ENCODE peak calls at places on chromosomes 7 and 10, in five cellular contexts. Z is GM23338, W is Panc1, B is esophagus muscularis mucosa, M is HepG2. D is an unnamed sample.

GRCh38 chr10:76301950-76302349 is 870.5 kb downstream of the LRMDA start:
- DNase-seq in Z (no peak), W (no peak), B (no peak), M (peak), D (no peak)

GRCh38 chr7:74083928-74084721 is 521 bp downstream of the LIMK1 start:
- DNase-seq in Z (peak), M (no peak), B (no peak), W (no peak), D (no peak)

GRCh38 chr10:80741278-80741677 is 203.6 kb downstream of the SH2D4B start:
- DNase-seq in M (no peak), Z (no peak), B (no peak), W (no peak), D (no peak)

GRCh38 chr10:75774780-75775490 is 343.5 kb downstream of the LRMDA start:
- DNase-seq in M (no peak), W (no peak), Z (no peak), B (no peak), D (no peak)

GRCh38 chr10:30374353-30374752 is 25.3 kb upstream of the MTPAP start:
- DNase-seq in Z (peak), M (peak), B (peak), W (no peak), D (no peak)

GRCh38 chr10:3172081-3172445 is 519 bp downstream of the PITRM1 start:
- DNase-seq in B (no peak), W (peak), Z (peak), M (peak), D (no peak)

GRCh38 chr7:23969443-23969842 is 259.4 kb downstream of the STK31 start:
- DNase-seq in B (no peak), Z (no peak), W (no peak), M (no peak), D (no peak)

GRCh38 chr7:82110146-82110823 is 333.3 kb downstream of the CACNA2D1 start:
- DNase-seq in B (no peak), Z (no peak), M (no peak), W (no peak), D (no peak)

GRCh38 chr7:33530664-33531063 is 374.7 kb upstream of the BMPER start:
- DNase-seq in M (no peak), B (no peak), Z (peak), W (no peak), D (no peak)

GRCh38 chr7:98372993-98373392 is 27.9 kb downstream of the BAIAP2L1 start:
- DNase-seq in B (no peak), Z (no peak), W (no peak), M (no peak), D (peak)

GRCh38 chr10:24513155-24513554 is 210.5 kb downstream of the ARHGAP21 start:
- DNase-seq in B (no peak), M (no peak), Z (peak), W (no peak), D (no peak)

DNA sequence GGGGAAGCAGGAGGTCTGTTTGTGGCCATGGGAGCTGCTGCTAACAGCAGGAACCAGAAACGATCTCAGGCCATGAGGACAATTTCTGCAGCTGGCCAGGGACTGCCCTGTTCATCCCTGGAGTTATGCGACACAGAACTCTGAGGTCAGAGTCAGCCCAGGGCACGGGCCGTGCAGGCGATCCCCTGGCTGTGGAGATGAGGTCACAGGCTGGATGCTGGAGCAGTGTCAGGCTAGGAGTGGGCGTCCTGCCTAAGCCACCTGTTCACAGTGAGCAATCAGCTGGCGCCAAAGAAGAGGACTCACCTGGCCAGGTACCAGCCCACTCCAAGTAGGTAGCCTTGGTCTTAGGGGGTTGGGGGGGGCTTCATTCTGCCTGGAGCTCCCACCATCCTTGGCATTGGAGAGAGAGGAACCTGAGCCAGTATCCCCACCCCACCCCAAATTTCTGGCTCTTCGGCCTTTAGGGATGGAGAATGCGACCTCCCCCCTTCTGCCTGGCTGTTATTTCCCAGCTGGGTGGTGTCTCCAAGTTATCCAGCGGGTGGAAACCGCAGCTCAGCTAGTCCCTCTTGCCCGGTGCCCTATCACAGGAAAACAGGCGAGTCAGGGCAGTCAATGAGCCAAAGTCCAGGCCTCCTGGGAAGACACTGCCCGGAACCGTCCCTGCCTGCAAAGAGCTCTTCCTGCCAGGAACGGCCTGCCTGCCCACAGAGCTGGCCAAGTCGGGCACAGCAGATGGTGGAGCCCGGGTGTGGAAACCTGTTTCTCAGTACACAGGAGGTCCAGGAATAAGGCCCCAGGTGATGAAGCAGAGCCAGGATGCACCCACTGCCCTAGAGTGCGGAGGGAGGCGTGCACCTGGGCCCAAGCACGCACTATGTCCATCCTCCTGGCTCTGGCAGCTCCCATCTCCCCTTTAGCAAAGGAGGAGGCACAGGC is 1.8 kb upstream of the TTYH3 start:
- DNase-seq in Z (no peak), W (no peak), M (peak), B (no peak), D (peak)
- TF ChIP-seq POLR2AphosphoS5 in Z (no peak), W (no peak), M (peak), B (no peak), D (peak)

DNA sequence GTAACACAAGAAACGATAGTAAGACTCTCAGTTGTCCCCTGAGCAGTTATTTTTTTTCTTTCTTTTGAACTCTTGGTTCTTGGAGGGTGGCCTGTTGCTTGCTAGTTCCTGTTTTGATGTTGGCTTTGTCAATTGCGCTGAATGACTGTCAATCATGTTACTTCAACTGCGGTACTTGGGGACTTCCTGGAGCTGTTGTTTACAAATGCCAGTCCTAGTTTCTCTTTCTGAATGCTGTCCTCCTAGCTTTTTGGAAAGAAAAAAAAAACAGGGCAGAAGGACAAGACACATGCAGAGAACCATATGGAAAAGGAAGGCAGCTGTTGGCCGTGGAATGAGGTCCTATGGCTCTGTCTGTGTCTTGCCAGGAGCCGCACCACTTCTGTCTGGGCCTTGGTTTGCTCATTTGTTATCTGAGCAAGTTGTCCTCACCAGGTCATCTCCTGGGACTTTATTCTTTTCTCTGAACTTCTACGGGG is 7.0 kb upstream of the PDCD4 start:
- DNase-seq in B (no peak), W (no peak), Z (no peak), M (no peak), D (no peak)
- H3K4me3 ChIP-seq in B (peak), W (no peak), Z (no peak), M (peak), D (peak)

GRCh38 chr7:158777793-158778192 is 51.5 kb downstream of the ESYT2 start:
- DNase-seq in M (no peak), B (no peak), Z (no peak), W (no peak), D (no peak)
- TF ChIP-seq POLR2AphosphoS5 in M (no peak), B (no peak), Z (no peak), W (no peak), D (no peak)

GRCh38 chr10:94878649-94879048 is 59.8 kb upstream of the CYP2C9 start:
- DNase-seq in Z (no peak), B (no peak), M (no peak), W (no peak), D (no peak)

GRCh38 chr10:94879214-94879613 is 59.2 kb upstream of the CYP2C9 start:
- DNase-seq in M (no peak), W (no peak), Z (no peak), B (no peak), D (no peak)
- H3K4me3 ChIP-seq in M (no peak), W (no peak), Z (no peak), B (no peak), D (no peak)

GRCh38 chr7:13875496-13876074 is 113.9 kb downstream of the ETV1 start:
- DNase-seq in B (no peak), W (no peak), M (no peak), Z (no peak), D (no peak)

GRCh38 chr7:13874783-13875182 is 114.7 kb downstream of the ETV1 start:
- DNase-seq in Z (no peak), W (no peak), M (no peak), B (no peak), D (no peak)

GRCh38 chr7:13871008-13871407 is 118.5 kb downstream of the ETV1 start:
- DNase-seq in B (no peak), M (no peak), Z (no peak), W (no peak), D (no peak)

GRCh38 chr7:13878154-13878553 is 111.3 kb downstream of the ETV1 start:
- DNase-seq in Z (no peak), B (no peak), M (no peak), W (no peak), D (no peak)

DNA sequence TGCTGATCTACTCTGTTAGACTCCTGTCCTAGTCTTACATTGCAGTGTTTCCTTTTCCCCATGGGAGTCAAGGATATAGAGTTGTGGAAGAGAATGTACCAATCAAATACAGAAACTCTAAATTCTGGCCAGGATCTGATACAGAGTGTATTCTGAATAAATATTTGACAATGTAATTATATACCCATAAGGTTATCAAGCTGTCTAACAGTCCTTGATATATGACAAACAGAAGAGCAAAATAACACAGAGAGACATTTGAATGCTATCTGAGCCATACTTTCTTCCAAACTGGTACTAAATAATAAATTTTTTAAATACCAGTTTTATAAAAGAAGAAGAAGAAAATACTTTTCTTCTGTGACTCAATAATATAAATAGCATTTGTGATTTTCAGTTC is 116.7 kb downstream of the ETV1 start:
- DNase-seq in Z (no peak), M (no peak), W (no peak), B (no peak), D (no peak)
- TF ChIP-seq POLR2AphosphoS5 in Z (no peak), M (no peak), W (no peak), B (no peak), D (no peak)

GRCh38 chr10:98364432-98365102 is 50.4 kb downstream of the PYROXD2 start:
- DNase-seq in Z (no peak), M (no peak), W (no peak), B (no peak), D (no peak)

GRCh38 chr10:98365698-98366530 is 49.1 kb downstream of the PYROXD2 start:
- DNase-seq in B (no peak), W (no peak), M (no peak), Z (no peak), D (peak)

GRCh38 chr10:98361131-98361633 is 53.8 kb downstream of the PYROXD2 start:
- DNase-seq in W (no peak), M (no peak), B (peak), Z (no peak), D (peak)

GRCh38 chr10:98363188-98363587 is 51.8 kb downstream of the PYROXD2 start:
- DNase-seq in Z (no peak), B (no peak), W (no peak), M (no peak), D (peak)

DNA sequence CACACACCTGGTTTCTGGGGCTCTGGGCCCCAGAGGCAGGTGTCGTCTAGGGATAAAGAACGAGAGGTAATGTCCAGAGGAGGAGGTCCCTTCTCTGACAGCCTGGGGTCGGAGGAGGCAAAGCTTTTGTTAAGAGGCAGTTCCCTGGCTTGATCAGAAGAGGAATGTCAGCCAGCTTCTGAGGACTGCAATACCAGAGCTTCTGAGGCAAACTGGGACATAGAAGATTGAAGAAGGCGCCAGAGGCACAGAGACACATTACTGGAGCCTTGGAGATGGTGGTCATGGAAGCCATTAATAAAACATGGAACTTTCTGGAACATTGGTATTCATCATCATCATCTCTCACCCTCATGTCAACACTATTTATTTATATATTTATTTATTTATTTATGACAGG is 53.3 kb downstream of the PYROXD2 start:
- DNase-seq in B (no peak), W (no peak), Z (no peak), M (no peak), D (no peak)
- H3K4me3 ChIP-seq in B (peak), W (no peak), Z (no peak), M (no peak), D (peak)